ENCODE peak calls at places on chromosome 22, in ten cellular contexts. I is left cardiac atrium, W is pancreas, F is myocyte, M is NCI-H1930, C is kidney, V is posterior cingulate gyrus, O is AG10803, Q is foreskin melanocyte, A is dermis blood vessel endothelial cell. N is an unnamed sample.

GRCh38 chr22:41801147-41801819 is 804 bp downstream of the CCDC134 start:
- DNase-seq in C (peak; percentile 0), V (no peak), Q (no peak), A (no peak), W (no peak), O (no peak), F (no peak), M (no peak), I (no peak), N (no peak)

GRCh38 chr22:17806437-17806836 is 32.2 kb upstream of the BID start:
- DNase-seq in C (no peak), W (peak; percentile 33), I (no peak), F (no peak), M (no peak), Q (no peak), V (no peak), O (no peak), A (no peak), N (no peak)

GRCh38 chr22:37148742-37149665 is 712 bp downstream of the IL2RB start:
- DNase-seq in C (peak; percentile 53), Q (no peak), F (no peak), A (no peak), O (no peak), V (no peak), M (no peak), I (no peak), W (no peak), N (no peak)

GRCh38 chr22:49966716-49967332 is 6.3 kb downstream of the PIM3 start:
- DNase-seq in W (peak; percentile 43), Q (no peak), F (no peak), M (no peak), I (peak; percentile 76), O (peak; percentile 59), A (peak; percentile 39), C (peak; percentile 89), V (peak; percentile 5), N (peak; percentile 63)

GRCh38 chr22:29689872-29690213 is 30.0 kb upstream of the CABP7 start:
- DNase-seq in Q (no peak), C (no peak), I (peak; percentile 58), A (peak; percentile 70), V (peak; percentile 84), F (peak; percentile 87), W (peak; percentile 51), O (peak; percentile 47), M (no peak), N (no peak)

GRCh38 chr22:29117799-29118477 is 45.1 kb downstream of the KREMEN1 start:
- DNase-seq in A (no peak), O (peak; percentile 69), F (no peak), C (no peak), Q (no peak), I (no peak), V (no peak), M (no peak), W (no peak), N (no peak)

GRCh38 chr22:31915499-31916065 is 28.8 kb upstream of the YWHAH start:
- DNase-seq in C (no peak), W (no peak), Q (no peak), O (no peak), F (no peak), M (no peak), I (no peak), A (no peak), V (no peak), N (no peak)

GRCh38 chr22:42994276-42994916 is 20.6 kb downstream of the PACSIN2 start:
- DNase-seq in V (no peak), O (no peak), M (no peak), C (no peak), I (no peak), Q (no peak), A (no peak), W (no peak), F (no peak), N (no peak)

GRCh38 chr22:39311592-39312400 is 7.6 kb downstream of the RPL3 start:
- DNase-seq in C (no peak), I (no peak), V (no peak), Q (no peak), M (no peak), A (no peak), O (no peak), W (no peak), F (no peak), N (no peak)